ENCODE peak calls at places on chromosome 21, in ten cellular contexts. One of them, this sample, is unnamed.

GRCh38 chr21:17901458-17902092 is 82.4 kb upstream of the C21orf91 start:
- DNase-seq in GM23338: no peak
- DNase-seq in uterus: no peak
- DNase-seq in PC-9: no peak
- DNase-seq in adrenal gland: no peak
- DNase-seq in ovary: no peak
- DNase-seq in CD8-positive, alpha-beta T cell: no peak
- DNase-seq in keratinocyte: no peak
- DNase-seq in fibroblast of lung: peak; percentile 35
- DNase-seq in WTC11: no peak
- DNase-seq in this sample: no peak

GRCh38 chr21:27812279-27812678 is 845.4 kb upstream of the ADAMTS5 start:
- DNase-seq in uterus: no peak
- DNase-seq in ovary: no peak
- DNase-seq in PC-9: no peak
- DNase-seq in CD8-positive, alpha-beta T cell: no peak
- DNase-seq in adrenal gland: no peak
- DNase-seq in GM23338: no peak
- DNase-seq in keratinocyte: no peak
- DNase-seq in fibroblast of lung: no peak
- DNase-seq in WTC11: no peak
- DNase-seq in this sample: no peak

GRCh38 chr21:16514316-16514715 is 784.5 kb downstream of the USP25 start:
- DNase-seq in WTC11: no peak
- DNase-seq in uterus: no peak
- DNase-seq in fibroblast of lung: peak; percentile 93
- DNase-seq in keratinocyte: no peak
- DNase-seq in PC-9: no peak
- DNase-seq in GM23338: no peak
- DNase-seq in adrenal gland: no peak
- DNase-seq in ovary: no peak
- DNase-seq in CD8-positive, alpha-beta T cell: no peak
- DNase-seq in this sample: no peak

GRCh38 chr21:31326478-31327247 is 17.4 kb downstream of the TIAM1 start:
- DNase-seq in GM23338: no peak
- DNase-seq in CD8-positive, alpha-beta T cell: peak; percentile 45
- DNase-seq in ovary: no peak
- DNase-seq in fibroblast of lung: peak; percentile 60
- DNase-seq in uterus: no peak
- DNase-seq in PC-9: no peak
- DNase-seq in adrenal gland: no peak
- DNase-seq in keratinocyte: no peak
- DNase-seq in WTC11: no peak
- DNase-seq in this sample: no peak

GRCh38 chr21:34080693-34081092 is 7.3 kb downstream of the MRPS6 start:
- DNase-seq in keratinocyte: no peak
- DNase-seq in fibroblast of lung: no peak
- DNase-seq in PC-9: no peak
- DNase-seq in ovary: no peak
- DNase-seq in GM23338: no peak
- DNase-seq in uterus: no peak
- DNase-seq in WTC11: no peak
- DNase-seq in CD8-positive, alpha-beta T cell: no peak
- DNase-seq in adrenal gland: no peak
- DNase-seq in this sample: no peak

GRCh38 chr21:16330340-16331319 is 600.8 kb downstream of the USP25 start:
- DNase-seq in fibroblast of lung: peak; percentile 71
- DNase-seq in WTC11: peak; percentile 16
- DNase-seq in ovary: no peak
- DNase-seq in uterus: peak; percentile 62
- DNase-seq in keratinocyte: no peak
- DNase-seq in PC-9: peak; percentile 1
- DNase-seq in GM23338: peak; percentile 81
- DNase-seq in CD8-positive, alpha-beta T cell: no peak
- DNase-seq in adrenal gland: peak; percentile 55
- DNase-seq in this sample: peak; percentile 26

GRCh38 chr21:46633561-46633960 is 1.9 kb upstream of the PRMT2 start:
- DNase-seq in ovary: no peak
- DNase-seq in CD8-positive, alpha-beta T cell: peak; percentile 63
- DNase-seq in GM23338: no peak
- DNase-seq in fibroblast of lung: no peak
- DNase-seq in PC-9: no peak
- DNase-seq in uterus: no peak
- DNase-seq in keratinocyte: no peak
- DNase-seq in WTC11: no peak
- DNase-seq in adrenal gland: no peak
- DNase-seq in this sample: no peak

GRCh38 chr21:28111151-28111619 is 881.5 kb downstream of the LTN1 start:
- DNase-seq in ovary: peak; percentile 82
- DNase-seq in adrenal gland: peak; percentile 28
- DNase-seq in keratinocyte: no peak
- DNase-seq in WTC11: no peak
- DNase-seq in fibroblast of lung: peak; percentile 84
- DNase-seq in PC-9: no peak
- DNase-seq in uterus: peak; percentile 92
- DNase-seq in GM23338: no peak
- DNase-seq in CD8-positive, alpha-beta T cell: no peak
- DNase-seq in this sample: no peak

GRCh38 chr21:26444646-26445045 is 128.4 kb downstream of the CYYR1 start:
- DNase-seq in CD8-positive, alpha-beta T cell: no peak
- DNase-seq in keratinocyte: no peak
- DNase-seq in GM23338: no peak
- DNase-seq in PC-9: no peak
- DNase-seq in fibroblast of lung: no peak
- DNase-seq in ovary: no peak
- DNase-seq in WTC11: no peak
- DNase-seq in adrenal gland: no peak
- DNase-seq in uterus: no peak
- DNase-seq in this sample: no peak

GRCh38 chr21:15297829-15298228 is 233.0 kb upstream of the NRIP1 start:
- DNase-seq in PC-9: no peak
- DNase-seq in WTC11: no peak
- DNase-seq in CD8-positive, alpha-beta T cell: no peak
- DNase-seq in uterus: no peak
- DNase-seq in GM23338: no peak
- DNase-seq in fibroblast of lung: no peak
- DNase-seq in keratinocyte: no peak
- DNase-seq in adrenal gland: no peak
- DNase-seq in ovary: no peak
- DNase-seq in this sample: no peak

GRCh38 chr21:42215942-42216725 is 2.8 kb upstream of the ABCG1 start:
- DNase-seq in fibroblast of lung: no peak
- DNase-seq in ovary: no peak
- DNase-seq in PC-9: no peak
- DNase-seq in uterus: no peak
- DNase-seq in GM23338: no peak
- DNase-seq in adrenal gland: no peak
- DNase-seq in WTC11: no peak
- DNase-seq in keratinocyte: no peak
- DNase-seq in CD8-positive, alpha-beta T cell: no peak
- DNase-seq in this sample: no peak
- TF ChIP-seq CTCF in fibroblast of lung: no peak
- TF ChIP-seq CTCF in ovary: no peak
- TF ChIP-seq CTCF in PC-9: no peak
- TF ChIP-seq CTCF in uterus: no peak
- TF ChIP-seq CTCF in GM23338: no peak
- TF ChIP-seq CTCF in adrenal gland: no peak
- TF ChIP-seq CTCF in WTC11: no peak
- TF ChIP-seq CTCF in keratinocyte: no peak
- TF ChIP-seq CTCF in CD8-positive, alpha-beta T cell: no peak
- TF ChIP-seq CTCF in this sample: no peak

GRCh38 chr21:38175321-38175720 is 81.5 kb upstream of the KCNJ15 start:
- DNase-seq in ovary: no peak
- DNase-seq in keratinocyte: no peak
- DNase-seq in adrenal gland: no peak
- DNase-seq in CD8-positive, alpha-beta T cell: no peak
- DNase-seq in GM23338: no peak
- DNase-seq in WTC11: no peak
- DNase-seq in uterus: no peak
- DNase-seq in fibroblast of lung: no peak
- DNase-seq in PC-9: no peak
- DNase-seq in this sample: no peak

GRCh38 chr21:38170705-38171682 is 85.8 kb upstream of the KCNJ15 start:
- DNase-seq in fibroblast of lung: peak; percentile 45
- DNase-seq in CD8-positive, alpha-beta T cell: no peak
- DNase-seq in WTC11: no peak
- DNase-seq in GM23338: peak; percentile 16
- DNase-seq in ovary: no peak
- DNase-seq in adrenal gland: peak; percentile 32
- DNase-seq in uterus: no peak
- DNase-seq in keratinocyte: no peak
- DNase-seq in PC-9: no peak
- DNase-seq in this sample: no peak

GRCh38 chr21:38167345-38167744 is 89.4 kb upstream of the KCNJ15 start:
- DNase-seq in WTC11: no peak
- DNase-seq in ovary: no peak
- DNase-seq in CD8-positive, alpha-beta T cell: no peak
- DNase-seq in GM23338: no peak
- DNase-seq in uterus: no peak
- DNase-seq in keratinocyte: no peak
- DNase-seq in adrenal gland: no peak
- DNase-seq in fibroblast of lung: no peak
- DNase-seq in PC-9: no peak
- DNase-seq in this sample: no peak

GRCh38 chr21:38170283-38170682 is 86.5 kb upstream of the KCNJ15 start:
- DNase-seq in PC-9: no peak
- DNase-seq in CD8-positive, alpha-beta T cell: no peak
- DNase-seq in uterus: no peak
- DNase-seq in GM23338: peak; percentile 68
- DNase-seq in keratinocyte: no peak
- DNase-seq in WTC11: peak; percentile 44
- DNase-seq in ovary: no peak
- DNase-seq in fibroblast of lung: peak; percentile 24
- DNase-seq in adrenal gland: peak; percentile 16
- DNase-seq in this sample: no peak

DNA sequence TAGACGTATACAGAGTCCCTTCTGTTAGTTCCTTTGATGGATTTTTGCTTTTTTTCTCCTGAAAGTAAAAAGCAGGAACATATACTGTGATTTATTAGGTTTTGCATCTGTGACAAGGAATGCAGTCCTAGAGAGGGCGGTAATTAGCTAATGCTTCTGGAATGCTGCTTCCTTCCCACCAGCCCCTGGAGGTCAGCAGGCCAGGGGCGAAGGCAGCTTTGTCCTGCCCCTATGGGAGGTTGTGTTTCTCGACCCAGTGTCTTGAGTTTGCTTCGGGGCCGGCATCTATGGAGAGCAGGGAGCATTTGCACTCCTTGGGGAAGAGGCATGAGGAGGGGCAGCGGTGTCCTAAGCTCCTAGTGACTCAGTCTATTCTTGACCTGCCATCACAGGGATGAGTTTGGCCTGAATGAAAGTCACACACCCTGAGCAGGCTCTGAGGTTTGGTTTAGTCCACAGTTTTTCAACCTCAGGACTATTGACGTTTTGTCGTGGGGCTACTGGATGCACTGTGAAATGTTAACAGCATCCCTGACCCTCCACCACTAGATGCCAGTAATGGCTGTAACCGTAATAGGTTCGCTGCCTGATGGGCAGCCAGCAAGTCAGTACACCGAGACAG is 85.0 kb upstream of the KCNJ15 start:
- DNase-seq in GM23338: peak; percentile 78
- DNase-seq in uterus: no peak
- DNase-seq in CD8-positive, alpha-beta T cell: no peak
- DNase-seq in fibroblast of lung: peak; percentile 75
- DNase-seq in WTC11: peak; percentile 60
- DNase-seq in keratinocyte: no peak
- DNase-seq in PC-9: no peak
- DNase-seq in adrenal gland: peak; percentile 2
- DNase-seq in ovary: no peak
- DNase-seq in this sample: peak; percentile 10
- TF ChIP-seq CTCF in GM23338: peak; percentile 25
- TF ChIP-seq CTCF in uterus: no peak
- TF ChIP-seq CTCF in CD8-positive, alpha-beta T cell: no peak
- TF ChIP-seq CTCF in fibroblast of lung: no peak
- TF ChIP-seq CTCF in WTC11: no peak
- TF ChIP-seq CTCF in keratinocyte: peak; percentile 59
- TF ChIP-seq CTCF in PC-9: no peak
- TF ChIP-seq CTCF in adrenal gland: no peak
- TF ChIP-seq CTCF in ovary: no peak
- TF ChIP-seq CTCF in this sample: peak; percentile 28

DNA sequence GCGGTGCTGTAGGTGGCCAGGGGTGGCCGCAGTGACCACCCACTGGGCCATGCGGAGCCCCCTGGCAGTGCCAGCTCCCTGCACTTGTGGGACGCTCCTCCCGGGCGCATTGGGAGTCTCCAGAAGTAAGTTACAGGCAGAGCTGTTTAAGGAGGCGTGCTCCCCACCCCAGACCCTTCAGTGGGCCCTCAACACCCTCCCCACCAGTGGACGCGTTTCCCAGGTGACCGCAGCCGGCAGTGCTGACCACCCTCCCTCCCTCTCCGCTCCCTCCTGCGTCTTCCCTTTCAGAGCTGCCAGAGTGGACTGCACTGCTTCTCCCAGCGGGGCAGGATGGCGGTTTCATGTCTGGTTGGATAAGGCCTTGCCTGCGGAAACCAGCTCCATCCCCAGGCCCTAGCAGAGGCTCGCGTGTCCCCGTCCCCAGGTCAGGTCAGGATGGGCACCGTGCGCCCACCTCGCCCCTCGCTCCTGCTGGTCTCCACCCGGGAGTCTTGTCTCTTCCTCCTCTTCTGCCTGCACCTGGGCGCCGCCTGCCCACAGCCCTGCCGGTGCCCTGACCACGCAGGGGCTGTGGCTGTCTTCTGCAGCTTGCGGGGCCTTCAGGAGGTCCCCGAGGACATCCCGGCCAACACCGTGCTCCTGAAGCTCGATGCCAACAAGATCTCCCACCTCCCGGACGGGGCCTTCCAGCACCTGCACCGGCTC is 1.1 kb downstream of the LRRC3 start:
- DNase-seq in fibroblast of lung: no peak
- DNase-seq in ovary: no peak
- DNase-seq in WTC11: no peak
- DNase-seq in keratinocyte: no peak
- DNase-seq in adrenal gland: no peak
- DNase-seq in CD8-positive, alpha-beta T cell: no peak
- DNase-seq in PC-9: no peak
- DNase-seq in GM23338: peak; percentile 26
- DNase-seq in uterus: no peak
- DNase-seq in this sample: no peak
- TF ChIP-seq CTCF in fibroblast of lung: no peak
- TF ChIP-seq CTCF in ovary: no peak
- TF ChIP-seq CTCF in WTC11: no peak
- TF ChIP-seq CTCF in keratinocyte: no peak
- TF ChIP-seq CTCF in adrenal gland: no peak
- TF ChIP-seq CTCF in CD8-positive, alpha-beta T cell: no peak
- TF ChIP-seq CTCF in PC-9: no peak
- TF ChIP-seq CTCF in GM23338: no peak
- TF ChIP-seq CTCF in uterus: no peak
- TF ChIP-seq CTCF in this sample: no peak

DNA sequence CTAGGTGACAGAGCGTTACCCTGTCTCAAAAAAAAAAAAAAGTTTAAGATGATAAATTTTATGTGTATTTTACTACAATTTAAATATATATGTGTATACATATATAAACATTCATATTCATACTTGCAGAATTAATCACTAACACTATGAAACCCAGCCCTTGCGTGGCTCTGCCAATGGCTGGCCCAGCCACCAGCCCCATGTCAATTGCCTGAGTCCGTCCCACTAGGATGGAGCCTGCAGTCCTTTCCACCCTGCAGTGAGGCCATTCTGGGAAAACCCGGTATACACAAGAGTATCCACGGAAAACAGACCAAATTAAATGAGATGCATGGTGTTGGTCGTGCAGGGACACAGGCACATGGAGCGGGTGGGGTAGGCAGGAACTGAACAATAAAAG is 49.7 kb downstream of the TCP10L start:
- DNase-seq in PC-9: no peak
- DNase-seq in keratinocyte: no peak
- DNase-seq in adrenal gland: no peak
- DNase-seq in CD8-positive, alpha-beta T cell: no peak
- DNase-seq in fibroblast of lung: no peak
- DNase-seq in GM23338: no peak
- DNase-seq in WTC11: no peak
- DNase-seq in ovary: no peak
- DNase-seq in uterus: no peak
- DNase-seq in this sample: no peak
- TF ChIP-seq CTCF in PC-9: no peak
- TF ChIP-seq CTCF in keratinocyte: no peak
- TF ChIP-seq CTCF in adrenal gland: no peak
- TF ChIP-seq CTCF in CD8-positive, alpha-beta T cell: no peak
- TF ChIP-seq CTCF in fibroblast of lung: no peak
- TF ChIP-seq CTCF in GM23338: no peak
- TF ChIP-seq CTCF in WTC11: no peak
- TF ChIP-seq CTCF in ovary: no peak
- TF ChIP-seq CTCF in uterus: no peak
- TF ChIP-seq CTCF in this sample: no peak